ENCODE peak calls at places on chromosome 11, in five cellular contexts. G, E, K, R and L are unnamed samples.

GRCh38 chr11:102317768-102318103 is 452 bp downstream of the BIRC3 start:
- DNase-seq in G (peak; percentile 43), E (no peak), K (no peak), R (no peak), L (no peak)

GRCh38 chr11:32385998-32386397 is 49.3 kb downstream of the WT1 start:
- DNase-seq in G (peak; percentile 64), E (peak; percentile 38), K (peak; percentile 65), R (peak; percentile 44), L (peak; percentile 27)

GRCh38 chr11:19237813-19238212 is 2.9 kb downstream of the E2F8 start:
- DNase-seq in G (no peak), E (no peak), K (no peak), R (no peak), L (no peak)

GRCh38 chr11:73345481-73346147 is 30.6 kb upstream of the RELT start:
- DNase-seq in G (no peak), E (no peak), K (no peak), R (no peak), L (no peak)

GRCh38 chr11:124329787-124330478 is 9.9 kb upstream of the OR8D2 start:
- DNase-seq in G (peak; percentile 30), E (no peak), K (no peak), R (no peak), L (peak; percentile 80)

GRCh38 chr11:65504671-65505433 is 6.0 kb downstream of the MALAT1 start:
- DNase-seq in G (no peak), E (no peak), K (no peak), R (no peak), L (peak; percentile 36)

GRCh38 chr11:92122561-92122960 is 102.1 kb upstream of the FAT3 start:
- DNase-seq in G (peak; percentile 21), E (no peak), K (no peak), R (no peak), L (no peak)

GRCh38 chr11:34565417-34566208 is 52.0 kb upstream of the ELF5 start:
- DNase-seq in G (peak; percentile 12), E (peak; percentile 32), K (peak; percentile 61), R (peak; percentile 39), L (peak; percentile 26)

GRCh38 chr11:132336781-132337535 is 966.5 kb downstream of the NTM start:
- DNase-seq in G (no peak), E (no peak), K (no peak), R (no peak), L (no peak)

GRCh38 chr11:66904055-66904454 is 47.2 kb downstream of the LRFN4 start:
- DNase-seq in G (peak; percentile 83), E (peak; percentile 23), K (no peak), R (peak; percentile 6), L (no peak)
- H3K9ac ChIP-seq in G (peak overlapping the region; percentile 67), E (peak overlapping the region; percentile 48), K (no peak overlapping the region), R (no peak overlapping the region), L (no peak overlapping the region)

DNA sequence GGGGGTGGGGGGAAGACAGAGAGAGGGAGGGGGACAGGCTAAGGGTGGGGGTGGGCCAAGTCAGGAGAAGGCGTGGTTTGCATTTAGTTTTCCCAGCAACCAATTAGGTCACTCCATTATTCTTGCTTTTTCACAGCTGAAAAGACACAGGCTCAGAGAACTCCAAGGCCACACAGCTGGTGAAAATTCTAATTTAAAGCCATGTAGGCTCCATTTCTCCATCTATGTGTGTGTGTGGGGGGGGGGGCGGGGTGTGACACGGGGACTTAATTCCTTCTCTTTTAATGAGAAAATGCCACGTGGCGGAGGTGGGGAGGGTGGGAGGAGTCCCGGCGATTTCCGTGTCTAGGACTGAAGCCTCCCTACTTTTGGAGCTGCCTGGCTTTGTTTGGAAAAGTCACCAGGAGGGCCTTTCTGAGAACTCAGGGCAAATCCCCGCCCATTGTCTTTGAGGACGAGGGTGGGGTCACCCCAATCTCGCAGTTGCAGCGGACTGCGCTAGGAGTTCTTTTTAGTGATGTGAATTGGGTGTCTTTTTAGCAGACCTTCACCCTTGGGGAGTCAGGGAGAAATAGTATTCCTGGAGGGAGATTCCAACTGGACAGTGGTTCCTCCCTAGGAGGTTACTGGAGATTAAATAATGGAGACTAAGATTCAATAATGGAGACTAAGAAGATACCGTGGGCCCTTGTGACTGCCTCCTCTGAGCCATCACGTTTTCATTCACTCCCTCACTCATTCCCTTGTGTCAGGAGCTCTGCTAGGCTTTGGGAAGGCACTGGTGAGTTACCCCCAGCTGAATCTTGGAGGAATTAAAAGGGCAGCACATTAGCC is 36.4 kb upstream of the PTPRJ start:
- DNase-seq in G (no peak), E (no peak), K (peak; percentile 85), R (no peak), L (no peak)
- TF ChIP-seq CTCF in G (no peak), E (no peak), K (no peak), R (no peak), L (no peak)

GRCh38 chr11:111585371-111585770 is 16.9 kb upstream of the SIK2 start:
- DNase-seq in G (peak; percentile 52), E (no peak), K (no peak), R (no peak), L (no peak)
- TF ChIP-seq EZH2phosphoT487 in G (no peak), E (no peak), K (no peak), R (no peak), L (no peak)

GRCh38 chr11:66707486-66707885 is 21.5 kb downstream of the SPTBN2 start:
- DNase-seq in G (no peak), E (no peak), K (no peak), R (no peak), L (no peak)
- H3K9ac ChIP-seq in G (no peak overlapping the region), E (no peak overlapping the region), K (no peak overlapping the region), R (no peak overlapping the region), L (no peak overlapping the region)

DNA sequence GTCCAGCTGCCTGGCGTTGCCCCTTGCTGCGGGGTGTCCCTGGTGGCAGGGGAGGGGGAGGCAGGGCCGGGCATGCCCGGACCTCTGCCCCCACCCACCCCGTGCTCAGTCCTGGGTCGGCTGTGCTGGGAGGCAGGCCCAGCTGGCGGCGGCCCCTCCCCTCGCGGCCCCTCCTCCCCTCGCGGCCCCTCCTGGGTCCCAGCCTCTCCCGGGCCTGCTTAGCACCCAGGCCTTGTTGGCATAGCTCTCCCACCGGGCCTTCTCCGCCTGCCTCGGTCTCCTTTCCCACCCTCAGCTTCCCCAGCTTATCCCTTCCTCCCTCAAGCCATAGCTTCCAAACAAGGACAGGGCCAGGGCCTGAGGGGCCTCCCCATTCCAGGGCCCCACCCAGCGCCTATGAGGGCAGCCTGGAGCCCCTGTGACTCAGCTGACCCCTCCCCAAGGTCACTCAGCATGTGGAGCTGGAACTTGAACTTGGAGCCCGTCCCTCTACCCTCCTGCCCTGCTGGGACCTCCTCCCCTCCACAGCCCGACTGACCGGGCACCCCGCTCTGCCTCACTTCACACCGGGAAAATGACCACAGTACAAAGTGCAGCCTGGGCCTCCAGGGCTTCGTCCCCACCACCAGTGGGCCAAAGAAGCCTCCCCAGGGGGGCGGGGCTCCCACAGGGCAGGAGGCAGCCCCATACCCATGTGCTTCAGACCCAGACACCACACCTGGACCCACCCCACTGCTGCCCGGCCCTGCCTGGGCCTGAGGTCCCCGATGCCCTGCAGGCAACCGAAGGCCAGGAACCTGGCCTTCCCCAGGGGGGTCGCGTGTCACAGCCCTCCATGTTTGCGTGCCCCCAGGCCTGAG is 1.2 kb downstream of the EPS8L2 start:
- DNase-seq in G (peak; percentile 31), E (no peak), K (peak; percentile 32), R (peak; percentile 68), L (no peak)
- TF ChIP-seq CTCF in G (no peak), E (no peak), K (peak; percentile 28), R (no peak), L (no peak)

DNA sequence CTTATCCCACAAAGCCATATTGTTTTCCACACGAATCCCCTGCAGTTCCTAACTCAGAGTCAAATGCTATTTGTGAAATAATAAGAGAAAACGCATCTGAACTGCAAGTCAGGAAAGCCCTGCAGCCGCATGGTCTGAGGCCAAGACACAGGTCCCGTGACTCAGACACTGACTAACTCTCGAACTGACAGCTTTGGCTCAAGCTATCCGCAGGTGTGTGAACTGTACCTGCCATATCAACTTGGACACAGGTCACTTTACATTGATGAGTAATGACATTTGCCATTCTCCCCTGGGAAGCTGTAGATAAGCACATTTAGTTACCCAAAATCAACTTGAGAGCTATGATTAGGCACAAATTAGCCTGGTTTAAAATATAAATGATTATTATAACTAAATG is 34.9 kb upstream of the NFRKB start:
- DNase-seq in G (peak; percentile 93), E (no peak), K (no peak), R (no peak), L (no peak)
- TF ChIP-seq EZH2phosphoT487 in G (no peak), E (no peak), K (no peak), R (no peak), L (no peak)